ENCODE peak calls at places on chromosome 1, in seven cellular contexts. Y is K562, P is colonic mucosa, L is PC-9, O is tibial artery, G is A549, V is iPS DF 6.9. U is an unnamed sample.

GRCh38 chr1:81304187-81304586 is 496.5 kb upstream of the ADGRL2 start:
- DNase-seq in Y (no peak), P (no peak), L (no peak), O (no peak), G (no peak), V (no peak), U (no peak)

GRCh38 chr1:29752141-29752540 is 515.8 kb downstream of the PTPRU start:
- DNase-seq in Y (no peak), P (peak; percentile 2), L (no peak), O (no peak), G (no peak), V (peak; percentile 11), U (no peak)

GRCh38 chr1:47758341-47759237 is 238.6 kb downstream of the TRABD2B start:
- DNase-seq in Y (no peak), P (no peak), L (no peak), O (peak; percentile 78), G (peak; percentile 2), V (no peak), U (no peak)

GRCh38 chr1:55215194-55216021 is at the start of gene USP24:
- DNase-seq in Y (peak; percentile 84), P (peak; percentile 89), L (peak; percentile 71), O (peak; percentile 71), G (peak; percentile 77), V (no peak), U (peak; percentile 8)

GRCh38 chr1:26119892-26120608 is 8.4 kb downstream of the PDIK1L start:
- DNase-seq in Y (no peak), P (no peak), L (no peak), O (no peak), G (no peak), V (no peak), U (no peak)

GRCh38 chr1:162175393-162175792 is 105.9 kb downstream of the NOS1AP start:
- DNase-seq in Y (no peak), P (no peak), L (no peak), O (no peak), G (no peak), V (no peak), U (no peak)

GRCh38 chr1:158117854-158118691 is 62.6 kb upstream of the CD1D start:
- DNase-seq in Y (peak; percentile 34), P (peak; percentile 53), L (no peak), O (peak; percentile 50), G (peak; percentile 57), V (no peak), U (no peak)

GRCh38 chr1:201506092-201506491 is 831 bp downstream of the CSRP1 start:
- DNase-seq in Y (no peak), P (no peak), L (no peak), O (no peak), G (no peak), V (no peak), U (no peak)

GRCh38 chr1:208034135-208034534 is 123.2 kb upstream of the CD34 start:
- DNase-seq in Y (no peak), P (no peak), L (no peak), O (no peak), G (no peak), V (no peak), U (no peak)

GRCh38 chr1:42801832-42802483 is 15.0 kb upstream of the ERMAP start:
- DNase-seq in Y (no peak), P (no peak), L (no peak), O (no peak), G (no peak), V (no peak), U (no peak)

GRCh38 chr1:3917761-3918160 is 17.7 kb upstream of the C1orf174 start:
- DNase-seq in Y (no peak), P (no peak), L (no peak), O (no peak), G (no peak), V (no peak), U (no peak)

GRCh38 chr1:66330711-66331110 is 203.2 kb upstream of the SGIP1 start:
- DNase-seq in Y (no peak), P (no peak), L (no peak), O (no peak), G (no peak), V (no peak), U (no peak)

GRCh38 chr1:22600071-22600816 is 36.2 kb upstream of the C1QA start:
- DNase-seq in Y (peak; percentile 33), P (peak; percentile 31), L (no peak), O (no peak), G (peak; percentile 13), V (no peak), U (no peak)

GRCh38 chr1:2384941-2385481 is 6.3 kb downstream of the MORN1 start:
- DNase-seq in Y (peak; percentile 51), P (no peak), L (no peak), O (peak; percentile 14), G (no peak), V (no peak), U (no peak)

GRCh38 chr1:46530791-46531409 is 20.5 kb downstream of the KNCN start:
- DNase-seq in Y (no peak), P (no peak), L (peak; percentile 61), O (no peak), G (peak; percentile 26), V (no peak), U (no peak)

GRCh38 chr1:201399352-201400126 is 415 bp upstream of the LAD1 start:
- DNase-seq in Y (peak; percentile 26), P (peak; percentile 78), L (peak; percentile 70), O (no peak), G (no peak), V (peak; percentile 35), U (no peak)

GRCh38 chr1:22755641-22756040 is 45.0 kb downstream of the EPHB2 start:
- DNase-seq in Y (no peak), P (no peak), L (no peak), O (no peak), G (no peak), V (no peak), U (no peak)

GRCh38 chr1:63328140-63328521 is 5.8 kb downstream of the FOXD3 start:
- DNase-seq in Y (no peak), P (no peak), L (no peak), O (no peak), G (no peak), V (no peak), U (no peak)

GRCh38 chr1:154406572-154406879 is 1.4 kb downstream of the IL6R start:
- DNase-seq in Y (no peak), P (no peak), L (no peak), O (no peak), G (no peak), V (no peak), U (no peak)

GRCh38 chr1:118986291-118986838 is 1.8 kb downstream of the TBX15 start:
- DNase-seq in Y (no peak), P (no peak), L (no peak), O (no peak), G (no peak), V (no peak), U (no peak)

GRCh38 chr1:239566074-239566473 is 179.7 kb downstream of the CHRM3 start:
- DNase-seq in Y (no peak), P (no peak), L (no peak), O (no peak), G (no peak), V (no peak), U (no peak)

GRCh38 chr1:10001016-10001665 is 4.1 kb downstream of the RBP7 start:
- DNase-seq in Y (no peak), P (no peak), L (no peak), O (no peak), G (no peak), V (no peak), U (no peak)

GRCh38 chr1:90127288-90127953 is 132.5 kb downstream of the ZNF326 start:
- DNase-seq in Y (no peak), P (no peak), L (no peak), O (no peak), G (no peak), V (no peak), U (no peak)

GRCh38 chr1:71677024-71677423 is 596.2 kb upstream of the ZRANB2 start:
- DNase-seq in Y (no peak), P (no peak), L (no peak), O (no peak), G (no peak), V (no peak), U (no peak)

GRCh38 chr1:25246600-25247023 is 642 bp downstream of the RSRP1 start:
- DNase-seq in Y (no peak), P (no peak), L (no peak), O (no peak), G (no peak), V (no peak), U (no peak)

GRCh38 chr1:151491641-151492040 is 19.5 kb upstream of the CGN start:
- DNase-seq in Y (no peak), P (no peak), L (no peak), O (no peak), G (no peak), V (no peak), U (no peak)

GRCh38 chr1:151493042-151493441 is 18.1 kb upstream of the CGN start:
- DNase-seq in Y (no peak), P (no peak), L (no peak), O (no peak), G (no peak), V (no peak), U (no peak)

GRCh38 chr1:151494741-151495281 is 16.4 kb upstream of the CGN start:
- DNase-seq in Y (no peak), P (no peak), L (peak; percentile 92), O (no peak), G (peak; percentile 44), V (no peak), U (no peak)

GRCh38 chr1:151492120-151492519 is 19.1 kb upstream of the CGN start:
- DNase-seq in Y (no peak), P (no peak), L (no peak), O (no peak), G (no peak), V (no peak), U (no peak)

GRCh38 chr1:151495316-151495715 is 15.9 kb upstream of the CGN start:
- DNase-seq in Y (no peak), P (no peak), L (peak; percentile 53), O (no peak), G (no peak), V (no peak), U (no peak)
- H3K27ac ChIP-seq in Y (no peak overlapping the region), P (no peak overlapping the region), L (peak overlapping the region; percentile 73), O (no peak overlapping the region), G (no peak overlapping the region), V (no peak overlapping the region), U (peak overlapping the region; percentile 19)

GRCh38 chr1:93960641-93961147 is 51.5 kb upstream of the GCLM start:
- DNase-seq in Y (no peak), P (peak; percentile 61), L (peak; percentile 84), O (no peak), G (no peak), V (no peak), U (peak; percentile 60)
- H3K27ac ChIP-seq in Y (no peak overlapping the region), P (no peak overlapping the region), L (peak overlapping the region; percentile 54), O (no peak overlapping the region), G (peak overlapping the region; percentile 11), V (no peak overlapping the region), U (peak overlapping the region; percentile 90)

GRCh38 chr1:183879477-183879876 is 74.6 kb downstream of the RGL1 start:
- DNase-seq in Y (no peak), P (no peak), L (no peak), O (no peak), G (no peak), V (no peak), U (no peak)
- H3K27ac ChIP-seq in Y (no peak overlapping the region), P (no peak overlapping the region), L (no peak overlapping the region), O (no peak overlapping the region), G (no peak overlapping the region), V (no peak overlapping the region), U (no peak overlapping the region)

DNA sequence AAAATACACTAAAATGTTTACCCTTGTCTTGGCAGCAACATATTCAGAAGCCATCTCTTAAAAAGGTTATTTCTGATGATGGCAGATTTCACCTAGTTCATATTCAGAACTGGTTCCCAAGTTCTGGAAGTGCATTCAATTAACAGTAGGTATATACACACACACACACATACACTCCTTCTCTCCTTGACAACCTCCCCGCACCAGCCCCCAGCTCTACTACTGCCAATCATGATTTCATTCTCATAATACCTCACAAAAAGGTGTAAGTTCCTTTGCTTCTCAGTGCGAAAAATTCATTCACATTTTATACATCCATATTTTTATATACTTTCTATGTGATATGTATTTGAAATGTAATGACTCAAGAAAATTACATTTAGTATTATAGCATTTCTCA is 228.1 kb upstream of the ST6GALNAC5 start:
- DNase-seq in Y (no peak), P (no peak), L (no peak), O (no peak), G (no peak), V (no peak), U (no peak)
- H3K27ac ChIP-seq in Y (no peak overlapping the region), P (no peak overlapping the region), L (no peak overlapping the region), O (no peak overlapping the region), G (no peak overlapping the region), V (no peak overlapping the region), U (no peak overlapping the region)

U was measured in epithelial cell of prostate.